ENCODE peak calls at places on chromosomes 12 and 14, in nine cellular contexts. S, U, J, M, P, G, A, H and C are unnamed samples.

GRCh38 chr12:94109154-94109553 is 39.2 kb upstream of the PLXNC1 start:
- DNase-seq in S (no peak), U (no peak), J (no peak), M (peak), P (peak), G (no peak), A (no peak), H (no peak), C (no peak)

GRCh38 chr12:93237235-93237915 is 140.3 kb upstream of the NUDT4 start:
- DNase-seq in S (no peak), U (no peak), J (peak), M (peak), P (no peak), G (no peak), A (peak), H (peak), C (peak)

GRCh38 chr12:6769003-6769389 is 2.8 kb downstream of the PTMS start:
- DNase-seq in S (no peak), U (peak), J (peak), M (peak), P (no peak), G (peak), A (no peak), H (no peak), C (no peak)

GRCh38 chr12:100142851-100143559 is at the start of gene BLTP3B:
- DNase-seq in S (peak), U (peak), J (peak), M (peak), P (peak), G (peak), A (peak), H (peak), C (peak)

GRCh38 chr14:76501156-76501555 is 125.2 kb downstream of the ESRRB start:
- DNase-seq in S (no peak), U (no peak), J (no peak), M (no peak), P (no peak), G (no peak), A (no peak), H (no peak), C (no peak)

GRCh38 chr14:52268191-52269061 is 928 bp downstream of the PTGDR start:
- DNase-seq in S (peak), U (peak), J (peak), M (peak), P (no peak), G (peak), A (no peak), H (no peak), C (no peak)

GRCh38 chr14:77158175-77158908 is 16.8 kb upstream of the ZDHHC22 start:
- DNase-seq in S (no peak), U (peak), J (peak), M (peak), P (peak), G (peak), A (no peak), H (no peak), C (peak)

GRCh38 chr12:29148065-29148957 is 767 bp upstream of the FAR2 start:
- DNase-seq in S (peak), U (no peak), J (peak), M (peak), P (no peak), G (peak), A (peak), H (no peak), C (no peak)

GRCh38 chr12:112944028-112944690 is 5.9 kb downstream of the OAS3 start:
- DNase-seq in S (no peak), U (peak), J (no peak), M (no peak), P (no peak), G (no peak), A (no peak), H (no peak), C (no peak)

GRCh38 chr14:96148631-96149030 is 56.0 kb upstream of the BDKRB2 start:
- DNase-seq in S (peak), U (no peak), J (no peak), M (no peak), P (no peak), G (no peak), A (no peak), H (no peak), C (no peak)

GRCh38 chr14:23299986-23300686 is 2.5 kb downstream of the PPP1R3E start:
- DNase-seq in S (no peak), U (no peak), J (no peak), M (no peak), P (no peak), G (no peak), A (no peak), H (no peak), C (no peak)
- H3K27ac ChIP-seq in S (peak), U (no peak), J (peak), M (peak), P (peak), G (no peak), A (peak), H (peak), C (peak)

GRCh38 chr12:45217846-45218245 is 2.0 kb downstream of the ANO6 start:
- DNase-seq in S (no peak), U (no peak), J (no peak), M (no peak), P (no peak), G (no peak), A (no peak), H (no peak), C (no peak)
- H3K4me3 ChIP-seq in S (peak), U (peak), J (peak), M (peak), P (peak), G (peak), A (peak), H (peak), C (peak)

GRCh38 chr12:91406920-91407341 is 224.3 kb upstream of the DCN start:
- DNase-seq in S (no peak), U (no peak), J (no peak), M (peak), P (no peak), G (no peak), A (no peak), H (no peak), C (no peak)
- TF ChIP-seq CTCF in S (no peak), U (no peak), J (no peak), M (no peak), P (no peak), G (no peak), A (no peak), H (no peak), C (no peak)

GRCh38 chr14:22836301-22837058 is at the start of gene MMP14:
- DNase-seq in S (peak), U (peak), J (peak), M (peak), P (no peak), G (peak), A (peak), H (peak), C (peak)
- H3K27ac ChIP-seq in S (peak), U (peak), J (peak), M (no peak), P (peak), G (no peak), A (peak), H (peak), C (peak)

GRCh38 chr14:71029236-71029781 is 122.0 kb downstream of the PCNX1 start:
- DNase-seq in S (no peak), U (no peak), J (no peak), M (no peak), P (no peak), G (no peak), A (no peak), H (no peak), C (no peak)
- H3K4me3 ChIP-seq in S (no peak), U (no peak), J (no peak), M (no peak), P (no peak), G (no peak), A (no peak), H (no peak), C (no peak)